ENCODE peak calls at places on chromosomes 5 and 9, in ten cellular contexts. X, M, Z, B, N, D, G, I, T and J are unnamed samples.

GRCh38 chr5:27158775-27159174 is 120.4 kb upstream of the CDH9 start:
- DNase-seq in D (no peak), B (no peak), N (no peak), G (no peak), Z (no peak), I (no peak), T (no peak), X (no peak), M (peak), J (no peak)

GRCh38 chr5:137672001-137672400 is 63.9 kb downstream of the KLHL3 start:
- DNase-seq in I (no peak), D (no peak), B (no peak), Z (no peak), G (no peak), N (no peak), X (no peak), T (no peak), M (no peak), J (no peak)

GRCh38 chr9:87342743-87343142 is 154.9 kb upstream of the DAPK1 start:
- DNase-seq in T (no peak), X (no peak), Z (peak), D (no peak), I (no peak), B (no peak), G (peak), M (no peak), N (no peak), J (no peak)

GRCh38 chr5:132073231-132074013 is at the start of gene CSF2:
- DNase-seq in D (peak), N (no peak), B (no peak), X (no peak), T (no peak), G (no peak), M (peak), Z (no peak), I (no peak), J (no peak)

GRCh38 chr5:56440871-56441740 is 208.0 kb upstream of the ANKRD55 start:
- DNase-seq in I (peak), B (peak), X (no peak), T (no peak), G (no peak), D (peak), Z (no peak), N (no peak), M (peak), J (no peak)

GRCh38 chr5:132221781-132222648 is 5.6 kb downstream of the P4HA2 start:
- DNase-seq in B (no peak), T (no peak), D (no peak), Z (peak), M (no peak), X (no peak), G (peak), I (no peak), N (no peak), J (no peak)

GRCh38 chr9:74942801-74943200 is 9.9 kb downstream of the C9orf40 start:
- DNase-seq in X (peak), B (no peak), D (no peak), T (no peak), G (no peak), I (peak), N (no peak), M (no peak), Z (no peak), J (no peak)

GRCh38 chr5:1343931-1344901 is 683 bp downstream of the CLPTM1L start:
- DNase-seq in Z (no peak), N (no peak), D (peak), M (peak), G (no peak), B (peak), I (no peak), T (peak), X (no peak), J (peak)

GRCh38 chr9:27108981-27109541 is at the start of gene TEK:
- DNase-seq in D (no peak), M (no peak), B (no peak), I (no peak), T (no peak), Z (no peak), X (no peak), N (no peak), G (no peak), J (no peak)

GRCh38 chr9:132674485-132674884 is 4.2 kb downstream of the GTF3C4 start:
- DNase-seq in T (no peak), N (no peak), M (no peak), B (no peak), I (no peak), Z (no peak), D (no peak), X (no peak), G (no peak), J (no peak)

GRCh38 chr9:93659837-93660177 is 83.4 kb downstream of the PHF2 start:
- DNase-seq in G (no peak), M (peak), Z (no peak), D (no peak), B (no peak), I (no peak), N (no peak), T (peak), X (no peak), J (no peak)

GRCh38 chr5:56279979-56280378 is 46.8 kb upstream of the ANKRD55 start:
- DNase-seq in T (no peak), I (no peak), M (no peak), X (no peak), D (peak), N (no peak), G (peak), Z (peak), B (no peak), J (no peak)

GRCh38 chr5:77082280-77082679 is 4.8 kb downstream of the ZBED3 start:
- DNase-seq in D (no peak), X (no peak), G (no peak), Z (no peak), N (no peak), B (no peak), M (no peak), T (no peak), I (no peak), J (no peak)

GRCh38 chr9:13128266-13128825 is 151.1 kb downstream of the MPDZ start:
- DNase-seq in M (no peak), T (no peak), B (no peak), G (no peak), Z (no peak), D (no peak), I (no peak), X (no peak), N (no peak), J (no peak)

GRCh38 chr9:133595910-133596309 is 13.3 kb downstream of the FAM163B start:
- DNase-seq in D (no peak), B (no peak), G (no peak), N (no peak), I (no peak), Z (no peak), T (no peak), X (no peak), M (no peak), J (no peak)

GRCh38 chr9:72636621-72637020 is 115.2 kb downstream of the TMC1 start:
- DNase-seq in B (no peak), X (no peak), G (no peak), T (no peak), N (no peak), M (no peak), I (no peak), D (no peak), Z (no peak), J (no peak)

GRCh38 chr9:72554221-72554641 is 32.8 kb downstream of the TMC1 start:
- DNase-seq in M (no peak), B (no peak), X (no peak), Z (no peak), G (no peak), N (no peak), T (no peak), I (peak), D (no peak), J (no peak)

GRCh38 chr5:177040814-177041410 is 18.4 kb downstream of the ZNF346 start:
- DNase-seq in I (no peak), B (no peak), X (no peak), G (no peak), D (no peak), M (peak), Z (no peak), T (no peak), N (no peak), J (no peak)

GRCh38 chr5:42274913-42275312 is 148.3 kb upstream of the GHR start:
- DNase-seq in B (peak), I (peak), M (no peak), G (no peak), D (no peak), Z (no peak), X (no peak), N (no peak), T (no peak), J (peak)

GRCh38 chr5:143874312-143874711 is 62.4 kb downstream of the HMHB1 start:
- DNase-seq in I (no peak), B (no peak), T (no peak), G (no peak), Z (no peak), D (no peak), N (no peak), X (no peak), M (no peak), J (peak)

GRCh38 chr5:165188555-165189260 is 1683.3 kb downstream of the MAT2B start:
- DNase-seq in Z (no peak), D (no peak), G (no peak), N (no peak), M (no peak), B (no peak), I (no peak), X (no peak), T (no peak), J (no peak)

GRCh38 chr9:124029617-124030016 is 18.0 kb downstream of the LHX2 start:
- DNase-seq in B (no peak), Z (no peak), D (no peak), N (no peak), X (no peak), M (no peak), I (no peak), G (no peak), T (no peak), J (no peak)

GRCh38 chr9:68599826-68600225 is 59.1 kb upstream of the TMEM252 start:
- DNase-seq in B (no peak), Z (no peak), D (no peak), M (no peak), G (no peak), X (no peak), N (no peak), T (no peak), I (no peak), J (no peak)

GRCh38 chr5:2783223-2783622 is 31.7 kb upstream of the IRX2 start:
- DNase-seq in T (no peak), G (no peak), D (no peak), M (no peak), N (no peak), I (peak), X (no peak), B (no peak), Z (no peak), J (no peak)

GRCh38 chr5:150409638-150410523 is 2.8 kb downstream of the CD74 start:
- DNase-seq in T (peak), N (peak), B (peak), M (peak), Z (peak), D (peak), X (peak), I (peak), G (peak), J (peak)

GRCh38 chr5:6868816-6869215 is 155.6 kb downstream of the TENT4A start:
- DNase-seq in T (no peak), Z (no peak), M (no peak), N (no peak), X (no peak), I (no peak), D (no peak), B (no peak), G (no peak), J (no peak)

GRCh38 chr5:1851290-1851934 is 31.3 kb downstream of the IRX4 start:
- DNase-seq in T (no peak), B (no peak), D (no peak), N (no peak), Z (no peak), M (no peak), I (no peak), X (no peak), G (no peak), J (peak)

GRCh38 chr5:59722875-59723274 is 170.7 kb downstream of the PDE4D start:
- DNase-seq in N (no peak), D (no peak), M (peak), T (no peak), X (no peak), G (no peak), I (no peak), Z (no peak), B (no peak), J (no peak)

GRCh38 chr5:139689631-139690384 is 41.7 kb downstream of the CXXC5 start:
- DNase-seq in Z (no peak), D (peak), B (no peak), X (peak), I (peak), N (peak), G (no peak), M (peak), T (peak), J (peak)

GRCh38 chr9:125089331-125089730 is 54.0 kb downstream of the SCAI start:
- DNase-seq in Z (no peak), B (no peak), G (no peak), M (no peak), I (no peak), N (no peak), T (no peak), D (no peak), X (no peak), J (no peak)

GRCh38 chr5:167442922-167443321 is 848.5 kb upstream of the WWC1 start:
- DNase-seq in N (no peak), D (peak), G (no peak), M (no peak), I (no peak), X (no peak), B (no peak), T (no peak), Z (peak), J (no peak)

GRCh38 chr5:97623441-97623840 is 440.4 kb upstream of the RIOK2 start:
- DNase-seq in Z (no peak), N (no peak), X (no peak), D (no peak), B (no peak), G (no peak), M (no peak), T (no peak), I (no peak), J (no peak)